ENCODE peak calls at places on chromosomes 1 and 21, in nine cellular contexts. A, Q, J, H, S, N, B, O and M are unnamed samples.

GRCh38 chr1:47763456-47764171 is 233.6 kb downstream of the TRABD2B start:
- DNase-seq in Q (peak; percentile 91), S (no peak), B (no peak), N (no peak), H (no peak), J (peak; percentile 73), O (no peak), A (peak; percentile 86), M (no peak)

GRCh38 chr1:182766881-182767645 is 22.5 kb upstream of the NPL start:
- DNase-seq in N (no peak), B (no peak), O (no peak), A (no peak), Q (no peak), J (no peak), S (no peak), H (no peak), M (no peak)

GRCh38 chr1:147612366-147612765 is 58.0 kb downstream of the ACP6 start:
- DNase-seq in J (no peak), O (no peak), Q (no peak), H (no peak), N (peak; percentile 24), A (no peak), S (no peak), B (peak; percentile 22), M (no peak)

GRCh38 chr1:237562247-237562823 is 328.4 kb downstream of the ZP4 start:
- DNase-seq in S (no peak), B (no peak), O (no peak), A (no peak), N (peak; percentile 32), H (peak; percentile 85), Q (no peak), J (peak; percentile 66), M (peak; percentile 19)

GRCh38 chr1:37257646-37258045 is 216.7 kb upstream of the ZC3H12A start:
- DNase-seq in Q (no peak), H (no peak), S (no peak), A (no peak), O (no peak), J (no peak), N (no peak), B (no peak), M (no peak)

GRCh38 chr1:7436056-7437005 is 334.8 kb upstream of the VAMP3 start:
- DNase-seq in J (no peak), N (no peak), A (no peak), O (no peak), Q (no peak), S (no peak), B (no peak), H (no peak), M (peak; percentile 73)

GRCh38 chr1:86714159-86714558 is 9.8 kb downstream of the SH3GLB1 start:
- DNase-seq in N (no peak), S (no peak), Q (no peak), B (no peak), O (no peak), A (no peak), H (peak; percentile 41), J (no peak), M (no peak)

GRCh38 chr1:79391896-79392295 is 385.4 kb upstream of the ADGRL4 start:
- DNase-seq in Q (no peak), O (no peak), A (no peak), J (no peak), N (peak; percentile 1), B (no peak), H (no peak), S (no peak), M (no peak)

GRCh38 chr1:172650474-172651193 is 8.3 kb upstream of the FASLG start:
- DNase-seq in A (no peak), B (no peak), O (no peak), S (no peak), J (peak; percentile 66), Q (no peak), N (no peak), H (peak; percentile 15), M (no peak)

GRCh38 chr1:224852901-224853568 is 76.4 kb upstream of the DNAH14 start:
- DNase-seq in O (no peak), N (peak; percentile 53), A (no peak), S (peak; percentile 66), J (peak; percentile 37), H (peak; percentile 55), Q (no peak), B (no peak), M (peak; percentile 74)

GRCh38 chr1:183234660-183235476 is 48.8 kb downstream of the LAMC2 start:
- DNase-seq in N (peak; percentile 81), A (peak; percentile 90), Q (peak; percentile 82), O (peak; percentile 45), J (peak; percentile 99), S (peak; percentile 62), B (peak; percentile 49), H (peak; percentile 57), M (peak; percentile 91)

GRCh38 chr1:44514673-44515072 is 109.6 kb downstream of the RNF220 start:
- DNase-seq in H (no peak), S (no peak), J (no peak), B (no peak), A (no peak), O (no peak), Q (no peak), N (no peak), M (no peak)

GRCh38 chr1:165367375-165367993 is 11.0 kb upstream of the LMX1A start:
- DNase-seq in A (peak; percentile 84), Q (peak; percentile 71), N (peak; percentile 53), S (peak; percentile 79), H (peak; percentile 83), O (peak; percentile 86), B (peak; percentile 93), J (peak; percentile 37), M (peak; percentile 94)

GRCh38 chr21:42562816-42563215 is 49.2 kb downstream of the SLC37A1 start:
- DNase-seq in B (no peak), O (no peak), J (no peak), S (no peak), H (no peak), N (no peak), A (peak; percentile 32), Q (no peak), M (no peak)

GRCh38 chr1:114033219-114033706 is 54.0 kb downstream of the OLFML3 start:
- DNase-seq in N (peak; percentile 10), S (peak; percentile 15), J (no peak), H (peak; percentile 47), A (no peak), Q (no peak), B (peak; percentile 12), O (no peak), M (peak; percentile 25)

GRCh38 chr21:27734146-27734545 is 767.3 kb upstream of the ADAMTS5 start:
- DNase-seq in N (no peak), H (no peak), Q (no peak), O (no peak), S (no peak), B (no peak), A (no peak), J (peak; percentile 40), M (no peak)

GRCh38 chr21:43618940-43619339 is 40.3 kb downstream of the HSF2BP start:
- DNase-seq in S (no peak), J (no peak), H (no peak), B (no peak), O (peak; percentile 59), Q (no peak), A (no peak), N (no peak), M (no peak)
- H3K27ac ChIP-seq in S (no peak overlapping the region), J (no peak overlapping the region), H (no peak overlapping the region), B (no peak overlapping the region), O (peak overlapping the region; percentile 59), Q (no peak overlapping the region), A (no peak overlapping the region), N (no peak overlapping the region), M (no peak overlapping the region)

GRCh38 chr1:155696524-155696923 is 7.6 kb downstream of the DAP3 start:
- DNase-seq in O (no peak), H (no peak), A (no peak), S (no peak), B (no peak), J (no peak), N (no peak), Q (no peak), M (no peak)

GRCh38 chr1:155694167-155694566 is 5.3 kb downstream of the DAP3 start:
- DNase-seq in Q (no peak), H (no peak), B (no peak), J (no peak), A (no peak), N (no peak), O (no peak), S (no peak), M (no peak)

GRCh38 chr1:155695608-155696007 is 6.7 kb downstream of the DAP3 start:
- DNase-seq in S (no peak), A (no peak), H (no peak), J (no peak), N (no peak), Q (no peak), B (no peak), O (no peak), M (no peak)

GRCh38 chr1:155697046-155697445 is 8.2 kb downstream of the DAP3 start:
- DNase-seq in H (no peak), J (no peak), O (no peak), A (no peak), S (no peak), Q (no peak), N (no peak), B (no peak), M (no peak)

DNA sequence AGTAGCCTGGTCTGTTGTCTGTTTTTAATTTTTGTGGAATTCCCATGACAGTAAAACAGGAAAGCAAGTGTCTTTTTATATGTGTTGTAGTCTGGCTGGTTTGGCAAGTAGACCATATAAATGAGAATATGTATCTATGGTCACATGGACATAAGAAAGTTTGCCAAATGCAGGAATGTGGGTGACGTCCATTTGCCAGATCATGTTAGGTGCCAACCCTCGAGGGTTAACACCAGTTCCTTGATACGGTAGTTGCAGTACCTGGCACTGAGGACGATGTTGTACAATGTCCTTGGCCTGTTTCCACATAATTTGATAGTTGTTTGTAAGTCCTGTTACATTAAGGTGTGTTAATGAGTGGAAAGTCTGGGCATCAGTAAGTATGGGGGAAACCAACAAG is 6.2 kb downstream of the DAP3 start:
- DNase-seq in S (no peak), N (no peak), J (peak; percentile 19), A (no peak), H (no peak), O (peak; percentile 58), B (peak; percentile 59), Q (no peak), M (no peak)
- TF ChIP-seq CTCF in S (no peak), N (no peak), J (no peak), A (no peak), H (no peak), O (no peak), B (no peak), Q (no peak), M (no peak)

GRCh38 chr1:205504311-205505075 is at the start of gene CDK18:
- DNase-seq in H (peak; percentile 90), A (peak; percentile 94), S (peak; percentile 73), N (no peak), Q (peak; percentile 80), B (peak; percentile 95), O (peak; percentile 92), J (peak; percentile 85), M (peak; percentile 89)
- H3K27ac ChIP-seq in H (peak within 1 kb of the TSS; percentile 61), A (peak within 1 kb of the TSS; percentile 92), S (peak within 1 kb of the TSS; percentile 86), N (peak within 1 kb of the TSS; percentile 63), Q (peak within 1 kb of the TSS; percentile 81), B (peak within 1 kb of the TSS; percentile 54), O (peak within 1 kb of the TSS; percentile 84), J (peak within 1 kb of the TSS; percentile 65), M (no peak within 1 kb of the TSS)

DNA sequence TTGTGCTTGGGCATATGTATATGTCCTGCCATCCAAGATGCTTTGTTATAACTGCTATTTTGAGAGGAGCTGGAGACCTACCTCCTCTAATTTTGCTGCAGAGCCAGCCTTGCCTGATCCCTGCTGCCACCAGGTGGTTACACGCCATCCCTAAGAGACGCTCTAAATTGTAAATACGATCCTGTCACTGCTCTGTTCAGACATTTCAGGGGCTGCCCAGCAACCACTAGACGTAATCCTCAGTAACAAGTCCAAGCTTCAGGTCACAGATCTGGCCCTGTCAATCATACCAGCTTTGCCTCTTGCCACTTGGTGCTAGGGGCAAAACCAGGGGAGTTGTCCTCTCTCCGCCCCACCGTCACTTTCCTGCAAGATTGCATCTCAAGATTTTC is 32.9 kb downstream of the GPA33 start:
- DNase-seq in H (peak; percentile 78), Q (no peak), J (peak; percentile 42), B (peak; percentile 64), O (peak; percentile 52), S (peak; percentile 56), N (no peak), A (no peak), M (no peak)
- TF ChIP-seq CTCF in H (peak; percentile 44), Q (peak; percentile 18), J (peak; percentile 79), B (peak; percentile 46), O (peak; percentile 41), S (peak; percentile 61), N (peak; percentile 86), A (no peak), M (peak; percentile 43)